ENCODE peak calls at places on chromosomes 7 and 10, in ten cellular contexts. A, N, Y, K, Q, H, S, V, W and I are unnamed samples.

GRCh38 chr10:49585387-49585786 is 24.7 kb upstream of the SLC18A3 start:
- DNase-seq in K (no peak), V (no peak), N (peak; percentile 9), W (no peak), A (peak; percentile 42), S (no peak), Y (no peak), Q (no peak), H (no peak), I (peak; percentile 29)

GRCh38 chr10:3099291-3100092 is 32.1 kb downstream of the PFKP start:
- DNase-seq in N (peak; percentile 85), Y (peak; percentile 46), V (peak; percentile 49), A (peak; percentile 83), W (no peak), S (peak; percentile 37), K (no peak), H (no peak), Q (peak; percentile 81), I (peak; percentile 88)

GRCh38 chr10:66925896-66926719 is at the start of gene LRRTM3:
- DNase-seq in H (peak; percentile 58), Q (peak; percentile 64), K (no peak), A (peak; percentile 74), V (peak; percentile 87), Y (peak; percentile 34), W (no peak), S (peak; percentile 46), N (peak; percentile 73), I (peak; percentile 62)

GRCh38 chr7:142323706-142324105 is 65.8 kb upstream of the PRSS58 start:
- DNase-seq in N (no peak), H (peak; percentile 82), V (peak; percentile 44), S (no peak), W (no peak), A (no peak), Y (no peak), K (no peak), Q (no peak), I (no peak)

GRCh38 chr10:77700086-77700485 is 62.5 kb upstream of the KCNMA1 start:
- DNase-seq in Y (no peak), Q (no peak), V (no peak), K (no peak), S (no peak), W (no peak), H (no peak), A (no peak), N (no peak), I (no peak)

GRCh38 chr10:119818889-119819270 is 53.8 kb downstream of the MCMBP start:
- DNase-seq in H (peak; percentile 61), K (no peak), A (no peak), Y (no peak), Q (no peak), N (no peak), S (no peak), W (no peak), V (peak; percentile 38), I (no peak)

GRCh38 chr7:11458736-11459483 is 373.1 kb downstream of the THSD7A start:
- DNase-seq in Q (peak; percentile 88), S (no peak), K (no peak), Y (peak; percentile 29), A (peak; percentile 90), N (peak; percentile 78), W (no peak), V (no peak), H (no peak), I (peak; percentile 57)

GRCh38 chr10:100562806-100563293 is 27.1 kb downstream of the HIF1AN start:
- DNase-seq in K (no peak), H (peak; percentile 86), N (peak; percentile 37), Y (no peak), Q (peak; percentile 18), V (peak; percentile 26), A (peak; percentile 38), S (no peak), W (peak; percentile 52), I (peak; percentile 44)

GRCh38 chr10:125925244-125925834 is 29.0 kb downstream of the FANK1 start:
- DNase-seq in N (no peak), V (no peak), K (no peak), Q (no peak), H (no peak), Y (no peak), S (no peak), A (no peak), W (no peak), I (no peak)

GRCh38 chr7:23291957-23292560 is 7.1 kb upstream of the MALSU1 start:
- DNase-seq in K (no peak), W (no peak), S (no peak), V (no peak), N (no peak), Q (no peak), H (no peak), Y (no peak), A (no peak), I (no peak)

GRCh38 chr10:71433116-71433982 is 36.6 kb downstream of the CDH23 start:
- DNase-seq in Q (no peak), A (no peak), N (no peak), K (no peak), W (peak; percentile 34), S (no peak), H (peak; percentile 16), Y (no peak), V (no peak), I (no peak)

GRCh38 chr10:38050212-38050611 is 39.7 kb downstream of the ZNF33A start:
- DNase-seq in Q (no peak), K (no peak), N (no peak), W (no peak), S (no peak), Y (no peak), V (no peak), A (peak; percentile 14), H (no peak), I (no peak)

GRCh38 chr10:38047666-38048065 is 37.2 kb downstream of the ZNF33A start:
- DNase-seq in Q (no peak), N (peak; percentile 46), S (no peak), H (no peak), W (no peak), Y (no peak), K (no peak), V (no peak), A (peak; percentile 12), I (peak; percentile 11)

GRCh38 chr10:38043516-38043915 is 33.0 kb downstream of the ZNF33A start:
- DNase-seq in H (no peak), W (no peak), Y (no peak), N (no peak), A (no peak), S (no peak), K (no peak), Q (no peak), V (no peak), I (no peak)

DNA sequence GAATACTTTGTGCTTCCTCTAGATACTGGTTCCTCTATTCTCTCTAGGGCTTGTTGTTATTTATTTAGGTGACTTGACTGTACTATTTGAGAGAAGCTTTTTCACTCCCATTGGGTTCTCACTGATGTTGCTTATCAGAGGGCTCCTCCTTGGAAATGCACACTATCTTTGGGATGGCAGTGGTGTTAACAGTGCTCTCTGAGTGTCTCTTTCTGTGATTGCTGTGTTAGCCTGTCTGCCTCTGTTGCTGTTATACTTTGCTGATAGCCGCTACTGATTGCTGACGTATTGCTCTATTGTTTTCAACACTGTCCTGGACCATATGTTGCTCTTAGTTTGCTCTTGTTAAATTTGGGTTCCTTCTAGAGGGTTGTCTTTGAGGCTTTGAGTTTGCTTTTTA is 34.7 kb downstream of the ZNF33A start:
- DNase-seq in H (no peak), V (no peak), Q (no peak), A (no peak), K (no peak), Y (no peak), W (no peak), N (no peak), S (no peak), I (no peak)
- H3K4me3 ChIP-seq in H (no peak overlapping the region), V (no peak overlapping the region), Q (no peak overlapping the region), A (no peak overlapping the region), K (no peak overlapping the region), Y (no peak overlapping the region), W (no peak overlapping the region), N (no peak overlapping the region), S (no peak overlapping the region), I (no peak overlapping the region)

DNA sequence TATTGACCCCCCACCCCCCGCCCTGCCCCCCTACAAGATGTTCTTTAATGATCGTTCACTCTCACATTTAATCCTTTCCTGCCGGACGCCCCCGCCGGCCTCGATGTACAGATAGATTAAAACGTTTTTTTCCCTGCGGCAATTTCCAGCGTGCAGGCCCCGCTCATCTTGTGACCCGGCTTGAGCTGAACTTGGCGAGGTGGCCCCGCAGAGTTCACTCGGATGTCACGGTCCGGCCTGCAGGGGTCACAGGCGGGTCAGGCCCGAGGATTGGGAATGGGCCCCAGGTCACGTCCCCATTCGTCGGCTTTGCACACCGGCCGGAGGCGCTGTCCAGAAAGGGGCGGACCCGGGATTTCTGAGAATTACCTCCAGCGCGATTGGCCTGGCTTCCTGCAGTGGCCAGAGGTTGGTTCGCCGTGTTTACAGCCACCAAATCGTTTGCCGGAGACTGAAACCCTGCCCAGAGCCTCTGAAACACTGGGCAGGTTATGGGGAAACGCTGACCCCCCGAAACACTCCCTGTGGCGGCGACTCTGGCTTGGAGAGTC is 1.9 kb upstream of the CYP26A1 start:
- DNase-seq in A (no peak), Y (no peak), Q (no peak), W (peak; percentile 38), H (peak; percentile 92), N (no peak), K (no peak), V (peak; percentile 48), S (peak; percentile 72), I (no peak)
- H3K4me3 ChIP-seq in A (no peak overlapping the region), Y (peak overlapping the region; percentile 34), Q (peak overlapping the region; percentile 29), W (no peak overlapping the region), H (peak overlapping the region; percentile 60), N (no peak overlapping the region), K (peak overlapping the region; percentile 3), V (peak overlapping the region; percentile 58), S (peak overlapping the region; percentile 57), I (peak overlapping the region; percentile 30)

GRCh38 chr10:90373911-90374310 is 483.9 kb downstream of the HTR7 start:
- DNase-seq in V (no peak), H (no peak), S (no peak), W (no peak), A (no peak), N (no peak), Q (no peak), Y (no peak), K (no peak), I (no peak)

GRCh38 chr10:90372442-90372841 is 485.4 kb downstream of the HTR7 start:
- DNase-seq in Y (no peak), V (no peak), A (no peak), S (no peak), W (no peak), Q (no peak), N (no peak), H (no peak), K (no peak), I (no peak)
- H3K4me3 ChIP-seq in Y (no peak overlapping the region), V (no peak overlapping the region), A (no peak overlapping the region), S (no peak overlapping the region), W (no peak overlapping the region), Q (no peak overlapping the region), N (no peak overlapping the region), H (no peak overlapping the region), K (no peak overlapping the region), I (no peak overlapping the region)

GRCh38 chr10:84567133-84567532 is 238.7 kb downstream of the CCSER2 start:
- DNase-seq in H (no peak), W (no peak), Y (no peak), S (no peak), N (no peak), A (no peak), K (no peak), Q (no peak), V (no peak), I (no peak)
- H3K4me3 ChIP-seq in H (no peak overlapping the region), W (no peak overlapping the region), Y (no peak overlapping the region), S (no peak overlapping the region), N (no peak overlapping the region), A (no peak overlapping the region), K (no peak overlapping the region), Q (no peak overlapping the region), V (no peak overlapping the region), I (no peak overlapping the region)

GRCh38 chr10:72784551-72785421 is 92.8 kb downstream of the MCU start:
- DNase-seq in V (peak; percentile 51), S (peak; percentile 75), H (peak; percentile 18), A (peak; percentile 93), K (peak; percentile 84), N (peak; percentile 92), Y (peak; percentile 81), Q (peak; percentile 91), W (peak; percentile 77), I (peak; percentile 93)
- H3K4me3 ChIP-seq in V (no peak overlapping the region), S (no peak overlapping the region), H (no peak overlapping the region), A (peak overlapping the region; percentile 1), K (no peak overlapping the region), N (no peak overlapping the region), Y (no peak overlapping the region), Q (no peak overlapping the region), W (no peak overlapping the region), I (peak overlapping the region; percentile 6)